ENCODE peak calls at places on chromosomes 16 and 17, in four cellular contexts. B is ascending aorta, T is SK-N-SH, R is ovary. P is an unnamed sample.
A peak's percentile ranks its signal among the peaks of the same experiment; 100 is the strongest.

GRCh38 chr16:30927789-30928378 is 4.5 kb downstream of the FBXL19 start:
- DNase-seq in B (no peak), R (peak; percentile 53), T (peak; percentile 95), P (no peak)

GRCh38 chr16:67708368-67708771 is 10.7 kb downstream of the GFOD2 start:
- DNase-seq in B (no peak), R (no peak), T (no peak), P (no peak)

GRCh38 chr17:38825762-38826247 is 684 bp upstream of the CWC25 start:
- DNase-seq in B (no peak), R (no peak), T (no peak), P (no peak)

GRCh38 chr16:90044111-90044551 is 24.9 kb upstream of the DBNDD1 start:
- DNase-seq in B (no peak), T (no peak), R (no peak), P (no peak)

GRCh38 chr16:88681084-88681680 is 5.1 kb downstream of the SNAI3 start:
- DNase-seq in B (no peak), R (no peak), T (peak; percentile 41), P (no peak)

GRCh38 chr17:12859520-12859919 is 70.2 kb downstream of the ARHGAP44 start:
- DNase-seq in T (no peak), B (no peak), R (no peak), P (no peak)

GRCh38 chr16:9212621-9213020 is 121.2 kb downstream of the HAPSTR1 start:
- DNase-seq in T (peak; percentile 57), B (no peak), R (no peak), P (peak; percentile 27)

GRCh38 chr17:3796822-3797170 is 4.2 kb downstream of the ITGAE start:
- DNase-seq in T (no peak), B (no peak), R (no peak), P (no peak)

GRCh38 chr16:85798901-85799496 is 345 bp downstream of the EMC8 start:
- DNase-seq in B (no peak), R (no peak), T (peak; percentile 84), P (no peak)

GRCh38 chr16:85699628-85700027 is 10.9 kb upstream of the GINS2 start:
- DNase-seq in T (peak; percentile 12), B (no peak), R (no peak), P (no peak)

GRCh38 chr16:30958164-30959083 is 870 bp downstream of the SETD1A start:
- DNase-seq in T (peak; percentile 93), B (no peak), R (peak; percentile 65), P (no peak)

GRCh38 chr16:87845807-87846619 is 23.3 kb downstream of the SLC7A5 start:
- DNase-seq in T (no peak), R (no peak), B (no peak), P (no peak)

GRCh38 chr16:47460301-47460754 is 535 bp downstream of the ITFG1 start:
- DNase-seq in T (no peak), R (no peak), B (no peak), P (peak; percentile 20)

GRCh38 chr16:87017388-87018012 is 299.7 kb downstream of the C16orf95 start:
- DNase-seq in R (no peak), T (no peak), B (no peak), P (peak; percentile 59)

GRCh38 chr16:85794696-85795095 is 4.6 kb downstream of the EMC8 start:
- DNase-seq in T (no peak), B (no peak), R (no peak), P (no peak)

GRCh38 chr16:88977028-88977844 is at the start of gene CBFA2T3:
- DNase-seq in T (no peak), R (peak; percentile 35), B (peak; percentile 77), P (peak; percentile 67)

GRCh38 chr16:87206646-87207451 is 110.3 kb downstream of the C16orf95 start:
- DNase-seq in R (no peak), B (no peak), T (no peak), P (no peak)

GRCh38 chr17:74999523-74999922 is 12.1 kb downstream of the CDR2L start:
- DNase-seq in R (no peak), B (no peak), T (no peak), P (no peak)

GRCh38 chr17:44636562-44636961 is 19.7 kb upstream of the MEIOC start:
- DNase-seq in T (peak; percentile 58), B (no peak), R (no peak), P (no peak)

GRCh38 chr17:45162022-45162687 is 480 bp downstream of the HEXIM2 start:
- DNase-seq in B (no peak), T (no peak), R (peak; percentile 41), P (no peak)

GRCh38 chr17:48869821-48870318 is 22.7 kb upstream of the ATP5MC1 start:
- DNase-seq in B (no peak), T (no peak), R (no peak), P (no peak)

GRCh38 chr17:28744104-28744801 is 442 bp downstream of the TRAF4 start:
- DNase-seq in R (peak; percentile 54), B (no peak), T (peak; percentile 91), P (no peak)

GRCh38 chr17:21034350-21035235 is 8.2 kb downstream of the USP22 start:
- DNase-seq in T (no peak), B (no peak), R (no peak), P (no peak)

GRCh38 chr17:64732336-64733006 is 70.4 kb upstream of the SMURF2 start:
- DNase-seq in T (peak; percentile 77), R (peak; percentile 57), B (no peak), P (no peak)

GRCh38 chr16:19688396-19689024 is 29.5 kb downstream of the KNOP1 start:
- DNase-seq in B (no peak), T (no peak), R (no peak), P (no peak)

GRCh38 chr17:78438271-78438691 is 59.8 kb downstream of the PGS1 start:
- DNase-seq in R (no peak), T (no peak), B (no peak), P (no peak)

GRCh38 chr16:84553873-84554399 is 49.5 kb upstream of the MEAK7 start:
- DNase-seq in R (no peak), B (no peak), T (no peak), P (no peak)

GRCh38 chr17:15293558-15293957 is 28.4 kb upstream of the PMP22 start:
- DNase-seq in R (no peak), B (no peak), T (peak; percentile 75), P (no peak)

GRCh38 chr17:82793974-82794620 is 42.2 kb downstream of the TBCD start:
- DNase-seq in B (no peak), T (peak; percentile 84), R (no peak), P (no peak)
- H3K27ac ChIP-seq in B (no peak overlapping the region), T (peak overlapping the region; percentile 80), R (no peak overlapping the region), P (no peak overlapping the region)

GRCh38 chr16:21084631-21085235 is 65.9 kb downstream of the DNAH3 start:
- DNase-seq in R (no peak), T (no peak), B (no peak), P (no peak)

GRCh38 chr16:21076186-21076883 is 74.3 kb downstream of the DNAH3 start:
- DNase-seq in B (no peak), R (no peak), T (no peak), P (no peak)

GRCh38 chr16:21083729-21084268 is 66.8 kb downstream of the DNAH3 start:
- DNase-seq in T (peak; percentile 60), B (peak; percentile 68), R (peak; percentile 21), P (peak; percentile 72)

GRCh38 chr16:21081329-21081728 is 69.3 kb downstream of the DNAH3 start:
- DNase-seq in B (no peak), T (no peak), R (no peak), P (no peak)
- H3K27ac ChIP-seq in B (no peak overlapping the region), T (no peak overlapping the region), R (no peak overlapping the region), P (no peak overlapping the region)

GRCh38 chr16:12176051-12176450 is 199.5 kb downstream of the SNX29 start:
- DNase-seq in T (no peak), B (no peak), R (no peak), P (no peak)
- H3K27ac ChIP-seq in T (no peak overlapping the region), B (no peak overlapping the region), R (no peak overlapping the region), P (no peak overlapping the region)

DNA sequence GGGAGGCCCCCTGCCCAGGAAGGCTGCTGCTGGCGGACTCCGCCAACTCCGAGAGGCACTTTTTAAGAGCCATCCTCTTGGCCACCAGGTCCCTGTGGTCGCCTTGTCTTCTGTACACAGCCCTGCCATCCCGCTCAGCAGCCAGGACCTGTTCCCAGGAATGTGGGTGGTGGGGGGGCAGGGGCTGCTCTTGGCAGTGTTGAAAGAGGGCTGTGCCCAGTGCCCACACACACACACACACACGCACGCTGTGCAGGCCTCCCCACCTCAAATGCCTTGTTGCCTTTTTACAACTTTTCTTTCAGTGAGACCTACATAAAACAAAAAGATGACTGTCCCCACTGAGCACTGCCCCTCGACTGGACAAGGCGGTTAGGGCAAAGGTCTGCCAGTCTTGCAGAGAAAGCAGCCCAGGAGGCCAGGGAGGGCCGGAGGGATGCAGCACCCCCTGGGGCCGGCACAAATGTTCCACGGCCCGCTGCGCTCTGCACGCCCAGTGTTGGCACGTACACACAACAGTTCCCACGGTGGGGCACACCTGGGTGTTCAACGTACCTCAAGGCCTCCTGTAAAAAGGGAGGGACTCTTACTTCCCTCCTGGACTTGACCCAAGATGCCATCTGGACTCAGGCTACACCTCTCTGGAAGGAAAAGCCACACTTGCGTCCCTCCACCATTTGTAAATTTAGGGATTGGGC is 18.5 kb upstream of the PITPNA start:
- DNase-seq in R (no peak), T (no peak), B (no peak), P (no peak)
- H3K27ac ChIP-seq in R (no peak overlapping the region), T (no peak overlapping the region), B (no peak overlapping the region), P (no peak overlapping the region)